ENCODE peak calls at places on chromosomes 4 and X, in five cellular contexts. G is mesenchymal stem cell, Q is neuronal stem cell, C is trophoblast cell, Y is H1. Z is an unnamed sample.

GRCh38 chr4:37431417-37431743 is 186.8 kb downstream of the NWD2 start:
- DNase-seq in G (no peak), Q (no peak), C (no peak), Y (no peak), Z (no peak)

GRCh38 chrX:43976216-43976615 is 3.0 kb upstream of the NDP start:
- DNase-seq in G (no peak), Q (no peak), C (peak; percentile 76), Y (no peak), Z (no peak)

GRCh38 chrX:8083276-8083675 is 87.8 kb downstream of the VCX2 start:
- DNase-seq in G (peak; percentile 11), Q (no peak), C (no peak), Y (no peak), Z (no peak)

GRCh38 chr4:41748074-41748787 is at the start of gene PHOX2B:
- DNase-seq in G (no peak), Q (peak; percentile 32), C (no peak), Y (peak; percentile 60), Z (peak; percentile 40)

GRCh38 chr4:113996599-113997177 is 17.2 kb upstream of the ARSJ start:
- DNase-seq in G (no peak), Q (no peak), C (no peak), Y (no peak), Z (no peak)

GRCh38 chrX:150084474-150085229 is 146.4 kb upstream of the EOLA2 start:
- DNase-seq in G (no peak), Q (no peak), C (no peak), Y (no peak), Z (no peak)

GRCh38 chr4:102791318-102791835 is 30.6 kb upstream of the MANBA start:
- DNase-seq in G (no peak), Q (no peak), C (no peak), Y (no peak), Z (no peak)

GRCh38 chrX:139008185-139008584 is 296.7 kb upstream of the FGF13 start:
- DNase-seq in G (no peak), Q (no peak), C (no peak), Y (no peak), Z (no peak)

GRCh38 chrX:65667503-65668355 is at the start of gene MSN:
- DNase-seq in G (peak; percentile 62), Q (peak; percentile 23), C (peak; percentile 29), Y (peak; percentile 64), Z (peak; percentile 57)

GRCh38 chr4:75547647-75548387 is 8.0 kb upstream of the ODAPH start:
- DNase-seq in G (peak; percentile 13), Q (no peak), C (peak; percentile 21), Y (no peak), Z (no peak)

GRCh38 chrX:19156223-19156622 is 34.0 kb upstream of the ADGRG2 start:
- DNase-seq in G (no peak), Q (no peak), C (no peak), Y (no peak), Z (peak; percentile 33)

GRCh38 chr4:91108751-91109150 is 981.6 kb downstream of the CCSER1 start:
- DNase-seq in G (no peak), Q (no peak), C (no peak), Y (no peak), Z (no peak)

GRCh38 chr4:112214397-112215264 is 17.0 kb upstream of the AP1AR start:
- DNase-seq in G (peak; percentile 41), Q (no peak), C (peak; percentile 68), Y (no peak), Z (no peak)

GRCh38 chr4:82780398-82781231 is 18.0 kb downstream of the SCD5 start:
- DNase-seq in G (peak; percentile 42), Q (no peak), C (no peak), Y (no peak), Z (peak; percentile 29)

GRCh38 chr4:15848191-15848842 is 70.2 kb downstream of the CD38 start:
- DNase-seq in G (no peak), Q (no peak), C (no peak), Y (no peak), Z (no peak)

GRCh38 chrX:43676960-43677582 is 21.0 kb downstream of the MAOA start:
- DNase-seq in G (peak; percentile 89), Q (peak; percentile 35), C (peak; percentile 74), Y (no peak), Z (no peak)

GRCh38 chr4:52748432-52748831 is 2.8 kb downstream of the ERVMER34-1 start:
- DNase-seq in G (no peak), Q (no peak), C (peak; percentile 99), Y (no peak), Z (no peak)

GRCh38 chr4:11608992-11609391 is 180.3 kb upstream of the HS3ST1 start:
- DNase-seq in G (no peak), Q (no peak), C (no peak), Y (no peak), Z (no peak)

GRCh38 chr4:185847352-185848078 is 35.5 kb upstream of the SORBS2 start:
- DNase-seq in G (peak; percentile 78), Q (no peak), C (peak; percentile 88), Y (no peak), Z (no peak)

GRCh38 chr4:69471639-69472038 is 24.1 kb downstream of the UGT2B4 start:
- DNase-seq in G (no peak), Q (no peak), C (no peak), Y (no peak), Z (no peak)

GRCh38 chr4:179872751-179873150 is 2370.5 kb upstream of the TENM3 start:
- DNase-seq in G (no peak), Q (no peak), C (no peak), Y (no peak), Z (no peak)

GRCh38 chrX:1185556-1185955 is 26.9 kb downstream of the CRLF2 start:
- DNase-seq in G (no peak), Q (no peak), C (no peak), Y (peak; percentile 26), Z (peak; percentile 3)

GRCh38 chr4:180058731-180059215 is 2184.4 kb upstream of the TENM3 start:
- DNase-seq in G (peak; percentile 67), Q (peak; percentile 61), C (no peak), Y (peak; percentile 81), Z (peak; percentile 78)

GRCh38 chrX:55801811-55802210 is 84.3 kb downstream of the RRAGB start:
- DNase-seq in G (no peak), Q (no peak), C (no peak), Y (no peak), Z (no peak)

GRCh38 chrX:20067709-20068315 is 48.9 kb downstream of the MAP7D2 start:
- DNase-seq in G (peak; percentile 79), Q (peak; percentile 9), C (peak; percentile 51), Y (no peak), Z (no peak)

DNA sequence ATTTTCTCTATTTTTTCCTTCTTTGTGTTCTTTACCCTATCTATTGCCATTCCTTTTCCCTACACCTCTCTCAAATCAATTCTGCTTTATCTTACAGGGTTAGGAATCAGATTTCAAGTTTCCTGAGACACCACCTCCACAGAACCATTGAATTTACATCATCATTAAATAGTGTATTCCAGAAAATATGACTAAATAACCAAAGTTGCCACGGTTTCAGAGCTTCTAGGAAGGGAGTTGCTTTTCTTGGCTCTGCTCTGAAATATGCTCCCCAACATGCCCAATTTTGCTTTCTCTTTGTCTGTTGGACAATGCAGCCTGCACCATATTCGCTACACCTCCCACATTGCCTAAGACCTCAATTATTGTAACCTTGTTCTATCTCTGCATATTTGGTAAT is 124.8 kb upstream of the ACSL4 start:
- DNase-seq in G (no peak), Q (no peak), C (no peak), Y (no peak), Z (no peak)
- H2BK120ac ChIP-seq in G (no peak overlapping the region), Q (no peak overlapping the region), C (no peak overlapping the region), Y (no peak overlapping the region), Z (no peak overlapping the region)

GRCh38 chr4:140472156-140472555 is 25.9 kb downstream of the MGAT4D start:
- DNase-seq in G (no peak), Q (no peak), C (no peak), Y (no peak), Z (no peak)
- H2BK12ac ChIP-seq in G (no peak overlapping the region), Q (no peak overlapping the region), C (no peak overlapping the region), Y (no peak overlapping the region), Z (no peak overlapping the region)

GRCh38 chr4:98199247-98199646 is 56.0 kb upstream of the STPG2 start:
- DNase-seq in G (no peak), Q (no peak), C (no peak), Y (no peak), Z (no peak)

GRCh38 chr4:98193459-98194105 is 50.3 kb upstream of the STPG2 start:
- DNase-seq in G (no peak), Q (no peak), C (no peak), Y (no peak), Z (peak; percentile 30)
- H2BK120ac ChIP-seq in G (no peak overlapping the region), Q (no peak overlapping the region), C (no peak overlapping the region), Y (no peak overlapping the region), Z (no peak overlapping the region)

GRCh38 chrX:83145910-83146309 is 362.2 kb upstream of the POU3F4 start:
- DNase-seq in G (no peak), Q (no peak), C (no peak), Y (no peak), Z (no peak)
- H2BK12ac ChIP-seq in G (no peak overlapping the region), Q (no peak overlapping the region), C (no peak overlapping the region), Y (no peak overlapping the region), Z (no peak overlapping the region)

GRCh38 chr4:76802546-76803021 is 95.4 kb downstream of the SOWAHB start:
- DNase-seq in G (peak; percentile 85), Q (no peak), C (peak; percentile 50), Y (no peak), Z (peak; percentile 38)
- H2BK120ac ChIP-seq in G (peak overlapping the region; percentile 98), Q (no peak overlapping the region), C (peak overlapping the region; percentile 25), Y (no peak overlapping the region), Z (no peak overlapping the region)

GRCh38 chr4:164383187-164384181 is 370.4 kb upstream of the SMIM31 start:
- DNase-seq in G (peak; percentile 3), Q (peak; percentile 70), C (peak; percentile 16), Y (peak; percentile 79), Z (peak; percentile 65)

GRCh38 chr4:164381859-164382258 is 372.1 kb upstream of the SMIM31 start:
- DNase-seq in G (no peak), Q (no peak), C (no peak), Y (no peak), Z (no peak)

GRCh38 chr4:164379694-164380093 is 374.2 kb upstream of the SMIM31 start:
- DNase-seq in G (no peak), Q (no peak), C (peak; percentile 50), Y (no peak), Z (no peak)

DNA sequence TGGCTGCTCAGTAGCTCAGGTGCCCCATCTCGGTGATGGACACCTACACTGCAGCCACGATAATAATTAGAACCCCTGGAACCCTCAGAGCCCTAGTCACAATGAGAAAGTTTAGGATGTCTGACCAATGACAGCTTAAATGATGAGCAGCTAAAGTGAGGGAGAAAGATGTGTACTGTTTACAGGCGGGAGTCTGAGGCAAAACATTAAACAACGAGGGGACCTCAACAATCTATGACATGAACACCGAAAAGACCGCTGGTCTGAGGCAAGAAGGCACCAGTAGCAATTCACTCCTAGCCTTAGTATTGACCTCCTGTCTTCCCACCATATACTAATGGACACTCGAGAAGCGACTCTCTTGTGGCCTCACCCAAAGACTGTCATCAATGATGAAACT is 369.5 kb upstream of the SMIM31 start:
- DNase-seq in G (no peak), Q (no peak), C (no peak), Y (no peak), Z (no peak)
- H2BK12ac ChIP-seq in G (no peak overlapping the region), Q (no peak overlapping the region), C (no peak overlapping the region), Y (no peak overlapping the region), Z (no peak overlapping the region)